ENCODE peak calls at places on chromosome 9, in five cellular contexts. One of them, this sample, is unnamed.

GRCh38 chr9:115997923-115998322 is 155.7 kb upstream of the PAPPA start:
- ATAC-seq in left cardiac atrium: no peak
- ATAC-seq in heart left ventricle: no peak
- ATAC-seq in mucosa of descending colon: no peak
- ATAC-seq in Right ventricle myocardium inferior: no peak
- ATAC-seq in this sample: no peak

GRCh38 chr9:84075004-84075403 is 94.4 kb downstream of the RMI1 start:
- ATAC-seq in left cardiac atrium: no peak
- ATAC-seq in heart left ventricle: no peak
- ATAC-seq in mucosa of descending colon: no peak
- ATAC-seq in Right ventricle myocardium inferior: no peak
- ATAC-seq in this sample: no peak

GRCh38 chr9:87276327-87276841 is 221.3 kb upstream of the DAPK1 start:
- ATAC-seq in left cardiac atrium: peak; percentile 26
- ATAC-seq in heart left ventricle: no peak
- ATAC-seq in mucosa of descending colon: no peak
- ATAC-seq in Right ventricle myocardium inferior: no peak
- ATAC-seq in this sample: peak; percentile 46

GRCh38 chr9:133856798-133857197 is 118.6 kb upstream of the SARDH start:
- ATAC-seq in left cardiac atrium: no peak
- ATAC-seq in heart left ventricle: no peak
- ATAC-seq in mucosa of descending colon: no peak
- ATAC-seq in Right ventricle myocardium inferior: no peak
- ATAC-seq in this sample: no peak

GRCh38 chr9:2765250-2765880 is 48.1 kb downstream of the KCNV2 start:
- ATAC-seq in left cardiac atrium: no peak
- ATAC-seq in heart left ventricle: no peak
- ATAC-seq in mucosa of descending colon: no peak
- ATAC-seq in Right ventricle myocardium inferior: no peak
- ATAC-seq in this sample: no peak

GRCh38 chr9:114958021-114958846 is 27.8 kb upstream of the TNFSF8 start:
- ATAC-seq in left cardiac atrium: peak; percentile 81
- ATAC-seq in heart left ventricle: peak; percentile 69
- ATAC-seq in mucosa of descending colon: peak; percentile 31
- ATAC-seq in Right ventricle myocardium inferior: peak; percentile 60
- ATAC-seq in this sample: peak; percentile 70

GRCh38 chr9:6833518-6834192 is 75.9 kb downstream of the KDM4C start:
- ATAC-seq in left cardiac atrium: peak; percentile 38
- ATAC-seq in heart left ventricle: no peak
- ATAC-seq in mucosa of descending colon: no peak
- ATAC-seq in Right ventricle myocardium inferior: no peak
- ATAC-seq in this sample: no peak

GRCh38 chr9:73176450-73176875 is 24.8 kb downstream of the ANXA1 start:
- ATAC-seq in left cardiac atrium: peak; percentile 28
- ATAC-seq in heart left ventricle: no peak
- ATAC-seq in mucosa of descending colon: peak; percentile 12
- ATAC-seq in Right ventricle myocardium inferior: no peak
- ATAC-seq in this sample: no peak

GRCh38 chr9:9855503-9856078 is 757.2 kb downstream of the PTPRD start:
- ATAC-seq in left cardiac atrium: no peak
- ATAC-seq in heart left ventricle: no peak
- ATAC-seq in mucosa of descending colon: no peak
- ATAC-seq in Right ventricle myocardium inferior: no peak
- ATAC-seq in this sample: no peak

GRCh38 chr9:121434946-121435345 is 64.7 kb downstream of the GGTA1 start:
- ATAC-seq in left cardiac atrium: peak; percentile 57
- ATAC-seq in heart left ventricle: no peak
- ATAC-seq in mucosa of descending colon: no peak
- ATAC-seq in Right ventricle myocardium inferior: no peak
- ATAC-seq in this sample: no peak

GRCh38 chr9:77521091-77521490 is 127.0 kb downstream of the GNA14 start:
- ATAC-seq in left cardiac atrium: no peak
- ATAC-seq in heart left ventricle: no peak
- ATAC-seq in mucosa of descending colon: no peak
- ATAC-seq in Right ventricle myocardium inferior: peak; percentile 31
- ATAC-seq in this sample: no peak

GRCh38 chr9:117043159-117043558 is 356.1 kb downstream of the TRIM32 start:
- ATAC-seq in left cardiac atrium: no peak
- ATAC-seq in heart left ventricle: no peak
- ATAC-seq in mucosa of descending colon: no peak
- ATAC-seq in Right ventricle myocardium inferior: no peak
- ATAC-seq in this sample: no peak

GRCh38 chr9:134138292-134138691 is 2.4 kb downstream of the WDR5 start:
- ATAC-seq in left cardiac atrium: no peak
- ATAC-seq in heart left ventricle: no peak
- ATAC-seq in mucosa of descending colon: peak; percentile 4
- ATAC-seq in Right ventricle myocardium inferior: no peak
- ATAC-seq in this sample: no peak

This sample was measured in gastroesophageal sphincter.